ENCODE peak calls at places on chromosome 1, in nine cellular contexts. One of them, this sample, is unnamed.

GRCh38 chr1:56867491-56867890 is 12.9 kb downstream of the C8A start:
- DNase-seq in IMR-90: no peak
- DNase-seq in uterus: no peak
- DNase-seq in CD8-positive, alpha-beta T cell: no peak
- DNase-seq in adrenal gland: no peak
- DNase-seq in AG04450: no peak
- DNase-seq in PC-9: peak; percentile 62
- DNase-seq in A549: no peak
- DNase-seq in Peyer's patch: no peak
- DNase-seq in this sample: no peak

GRCh38 chr1:6805004-6805416 is 19.8 kb downstream of the CAMTA1 start:
- DNase-seq in IMR-90: peak; percentile 13
- DNase-seq in uterus: no peak
- DNase-seq in CD8-positive, alpha-beta T cell: no peak
- DNase-seq in adrenal gland: no peak
- DNase-seq in AG04450: no peak
- DNase-seq in PC-9: no peak
- DNase-seq in A549: no peak
- DNase-seq in Peyer's patch: no peak
- DNase-seq in this sample: no peak

GRCh38 chr1:175208773-175209492 is 16.4 kb upstream of the KIAA0040 start:
- DNase-seq in IMR-90: no peak
- DNase-seq in uterus: no peak
- DNase-seq in CD8-positive, alpha-beta T cell: peak; percentile 73
- DNase-seq in adrenal gland: no peak
- DNase-seq in AG04450: no peak
- DNase-seq in PC-9: no peak
- DNase-seq in A549: no peak
- DNase-seq in Peyer's patch: peak; percentile 83
- DNase-seq in this sample: no peak

GRCh38 chr1:10309240-10310011 is 89.4 kb upstream of the PGD start:
- DNase-seq in IMR-90: no peak
- DNase-seq in uterus: no peak
- DNase-seq in CD8-positive, alpha-beta T cell: no peak
- DNase-seq in adrenal gland: no peak
- DNase-seq in AG04450: no peak
- DNase-seq in PC-9: no peak
- DNase-seq in A549: no peak
- DNase-seq in Peyer's patch: no peak
- DNase-seq in this sample: no peak

GRCh38 chr1:18922319-18922726 is 20.0 kb upstream of the ALDH4A1 start:
- DNase-seq in IMR-90: peak; percentile 85
- DNase-seq in uterus: peak; percentile 92
- DNase-seq in CD8-positive, alpha-beta T cell: no peak
- DNase-seq in adrenal gland: peak; percentile 93
- DNase-seq in AG04450: peak; percentile 61
- DNase-seq in PC-9: peak; percentile 47
- DNase-seq in A549: peak; percentile 57
- DNase-seq in Peyer's patch: peak; percentile 73
- DNase-seq in this sample: no peak

GRCh38 chr1:203427451-203427850 is 48.2 kb upstream of the PRELP start:
- DNase-seq in IMR-90: no peak
- DNase-seq in uterus: no peak
- DNase-seq in CD8-positive, alpha-beta T cell: no peak
- DNase-seq in adrenal gland: no peak
- DNase-seq in AG04450: no peak
- DNase-seq in PC-9: no peak
- DNase-seq in A549: no peak
- DNase-seq in Peyer's patch: no peak
- DNase-seq in this sample: no peak

GRCh38 chr1:101200513-101200912 is 36.3 kb upstream of the S1PR1 start:
- DNase-seq in IMR-90: peak; percentile 93
- DNase-seq in uterus: no peak
- DNase-seq in CD8-positive, alpha-beta T cell: no peak
- DNase-seq in adrenal gland: no peak
- DNase-seq in AG04450: peak; percentile 82
- DNase-seq in PC-9: peak; percentile 61
- DNase-seq in A549: peak; percentile 6
- DNase-seq in Peyer's patch: no peak
- DNase-seq in this sample: peak; percentile 82

GRCh38 chr1:115952547-115952946 is 23.8 kb upstream of the SLC22A15 start:
- DNase-seq in IMR-90: no peak
- DNase-seq in uterus: no peak
- DNase-seq in CD8-positive, alpha-beta T cell: no peak
- DNase-seq in adrenal gland: no peak
- DNase-seq in AG04450: no peak
- DNase-seq in PC-9: peak; percentile 57
- DNase-seq in A549: no peak
- DNase-seq in Peyer's patch: no peak
- DNase-seq in this sample: no peak

GRCh38 chr1:181106479-181106878 is 18.0 kb downstream of the IER5 start:
- DNase-seq in IMR-90: no peak
- DNase-seq in uterus: no peak
- DNase-seq in CD8-positive, alpha-beta T cell: no peak
- DNase-seq in adrenal gland: no peak
- DNase-seq in AG04450: no peak
- DNase-seq in PC-9: no peak
- DNase-seq in A549: no peak
- DNase-seq in Peyer's patch: no peak
- DNase-seq in this sample: no peak

GRCh38 chr1:24042375-24042774 is 62.2 kb upstream of the SRSF10 start:
- DNase-seq in IMR-90: no peak
- DNase-seq in uterus: no peak
- DNase-seq in CD8-positive, alpha-beta T cell: no peak
- DNase-seq in adrenal gland: no peak
- DNase-seq in AG04450: no peak
- DNase-seq in PC-9: no peak
- DNase-seq in A549: no peak
- DNase-seq in Peyer's patch: no peak
- DNase-seq in this sample: no peak

GRCh38 chr1:86471296-86471695 is 2.6 kb downstream of the CLCA1 start:
- DNase-seq in IMR-90: no peak
- DNase-seq in uterus: no peak
- DNase-seq in CD8-positive, alpha-beta T cell: no peak
- DNase-seq in adrenal gland: no peak
- DNase-seq in AG04450: no peak
- DNase-seq in PC-9: no peak
- DNase-seq in A549: no peak
- DNase-seq in Peyer's patch: no peak
- DNase-seq in this sample: no peak

GRCh38 chr1:24195874-24196273 is 8.8 kb upstream of the IFNLR1 start:
- DNase-seq in IMR-90: no peak
- DNase-seq in uterus: no peak
- DNase-seq in CD8-positive, alpha-beta T cell: no peak
- DNase-seq in adrenal gland: no peak
- DNase-seq in AG04450: no peak
- DNase-seq in PC-9: no peak
- DNase-seq in A549: no peak
- DNase-seq in Peyer's patch: peak; percentile 15
- DNase-seq in this sample: peak; percentile 65

GRCh38 chr1:21868482-21868881 is 56.4 kb downstream of the LDLRAD2 start:
- DNase-seq in IMR-90: no peak
- DNase-seq in uterus: no peak
- DNase-seq in CD8-positive, alpha-beta T cell: no peak
- DNase-seq in adrenal gland: no peak
- DNase-seq in AG04450: no peak
- DNase-seq in PC-9: no peak
- DNase-seq in A549: no peak
- DNase-seq in Peyer's patch: no peak
- DNase-seq in this sample: no peak

GRCh38 chr1:208182880-208183279 is 61.3 kb downstream of the PLXNA2 start:
- DNase-seq in IMR-90: no peak
- DNase-seq in uterus: no peak
- DNase-seq in CD8-positive, alpha-beta T cell: no peak
- DNase-seq in adrenal gland: no peak
- DNase-seq in AG04450: no peak
- DNase-seq in PC-9: no peak
- DNase-seq in A549: no peak
- DNase-seq in Peyer's patch: peak; percentile 71
- DNase-seq in this sample: no peak
- H3K27ac ChIP-seq in IMR-90: no peak overlapping the region
- H3K27ac ChIP-seq in uterus: peak overlapping the region; percentile 80
- H3K27ac ChIP-seq in CD8-positive, alpha-beta T cell: no peak overlapping the region
- H3K27ac ChIP-seq in adrenal gland: no peak overlapping the region
- H3K27ac ChIP-seq in AG04450: no peak overlapping the region
- H3K27ac ChIP-seq in PC-9: peak overlapping the region; percentile 72
- H3K27ac ChIP-seq in A549: peak overlapping the region; percentile 69
- H3K27ac ChIP-seq in Peyer's patch: no peak overlapping the region
- H3K27ac ChIP-seq in this sample: peak overlapping the region; percentile 97

DNA sequence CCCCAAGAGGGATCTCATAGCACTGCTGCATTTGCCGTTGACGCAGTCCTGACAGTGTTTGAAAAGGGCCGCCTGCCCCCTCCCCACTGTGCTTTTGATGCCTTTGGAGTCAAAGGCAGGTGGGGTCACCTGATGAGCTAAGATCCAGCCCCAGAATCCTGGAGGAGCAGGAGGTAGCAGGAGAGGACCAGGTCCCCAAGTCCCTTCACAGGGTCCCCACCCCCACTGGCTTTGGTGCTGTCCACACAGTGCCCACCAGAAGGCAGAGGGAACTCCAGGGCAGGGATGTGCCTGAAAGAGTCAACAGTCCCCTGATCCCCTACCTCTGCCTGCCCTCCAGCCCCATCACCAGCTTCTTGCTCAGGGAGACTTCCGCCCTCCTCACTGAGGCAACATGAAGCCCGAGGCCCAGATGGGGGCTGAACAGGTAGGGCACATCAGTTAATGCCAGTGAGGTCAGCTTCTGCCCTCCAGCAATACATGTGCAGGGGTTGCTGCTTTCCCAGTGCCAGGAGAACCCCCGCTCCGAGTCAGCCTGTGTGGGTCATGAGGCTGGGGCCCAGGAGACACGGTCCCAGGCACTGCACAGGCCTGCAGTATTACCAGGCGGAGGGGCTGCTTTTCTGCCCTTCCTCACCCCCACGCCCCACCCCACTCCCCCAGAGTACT is 8.8 kb upstream of the KCNC4 start:
- DNase-seq in IMR-90: no peak
- DNase-seq in uterus: no peak
- DNase-seq in CD8-positive, alpha-beta T cell: no peak
- DNase-seq in adrenal gland: no peak
- DNase-seq in AG04450: no peak
- DNase-seq in PC-9: no peak
- DNase-seq in A549: no peak
- DNase-seq in Peyer's patch: no peak
- DNase-seq in this sample: no peak
- TF ChIP-seq CTCF in IMR-90: no peak
- TF ChIP-seq CTCF in uterus: no peak
- TF ChIP-seq CTCF in CD8-positive, alpha-beta T cell: no peak
- TF ChIP-seq CTCF in adrenal gland: no peak
- TF ChIP-seq CTCF in AG04450: no peak
- TF ChIP-seq CTCF in PC-9: no peak
- TF ChIP-seq CTCF in A549: no peak
- TF ChIP-seq CTCF in Peyer's patch: no peak
- TF ChIP-seq CTCF in this sample: no peak

GRCh38 chr1:41766546-41766945 is 152.2 kb downstream of the HIVEP3 start:
- DNase-seq in IMR-90: no peak
- DNase-seq in uterus: no peak
- DNase-seq in CD8-positive, alpha-beta T cell: no peak
- DNase-seq in adrenal gland: no peak
- DNase-seq in AG04450: no peak
- DNase-seq in PC-9: no peak
- DNase-seq in A549: no peak
- DNase-seq in Peyer's patch: no peak
- DNase-seq in this sample: no peak

GRCh38 chr1:41769068-41769467 is 149.7 kb downstream of the HIVEP3 start:
- DNase-seq in IMR-90: no peak
- DNase-seq in uterus: no peak
- DNase-seq in CD8-positive, alpha-beta T cell: no peak
- DNase-seq in adrenal gland: no peak
- DNase-seq in AG04450: no peak
- DNase-seq in PC-9: no peak
- DNase-seq in A549: no peak
- DNase-seq in Peyer's patch: no peak
- DNase-seq in this sample: no peak

GRCh38 chr1:41767534-41767933 is 151.2 kb downstream of the HIVEP3 start:
- DNase-seq in IMR-90: no peak
- DNase-seq in uterus: peak; percentile 31
- DNase-seq in CD8-positive, alpha-beta T cell: no peak
- DNase-seq in adrenal gland: no peak
- DNase-seq in AG04450: no peak
- DNase-seq in PC-9: no peak
- DNase-seq in A549: no peak
- DNase-seq in Peyer's patch: no peak
- DNase-seq in this sample: peak; percentile 57

GRCh38 chr1:41765109-41765655 is 153.5 kb downstream of the HIVEP3 start:
- DNase-seq in IMR-90: no peak
- DNase-seq in uterus: no peak
- DNase-seq in CD8-positive, alpha-beta T cell: no peak
- DNase-seq in adrenal gland: no peak
- DNase-seq in AG04450: no peak
- DNase-seq in PC-9: no peak
- DNase-seq in A549: no peak
- DNase-seq in Peyer's patch: no peak
- DNase-seq in this sample: no peak

DNA sequence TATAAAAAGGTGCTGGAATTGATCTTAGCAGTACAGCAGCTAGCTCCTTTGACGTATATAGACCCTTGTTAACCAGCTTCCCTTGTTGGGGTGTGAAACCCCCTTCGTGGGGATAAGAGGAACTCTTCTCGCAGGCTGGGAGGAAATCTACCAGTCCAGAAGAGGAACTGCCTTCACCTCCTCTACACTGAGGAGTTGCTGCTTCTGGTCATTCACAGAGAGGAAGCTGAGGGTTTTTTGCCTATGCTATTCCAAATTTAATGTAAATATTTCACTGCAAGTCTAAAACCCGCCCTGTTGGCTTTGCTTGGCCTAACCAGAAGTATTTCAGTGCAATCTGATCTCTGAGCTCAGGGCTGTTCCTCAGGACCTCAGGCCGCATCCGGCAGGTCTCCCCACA is 150.2 kb downstream of the HIVEP3 start:
- DNase-seq in IMR-90: no peak
- DNase-seq in uterus: no peak
- DNase-seq in CD8-positive, alpha-beta T cell: no peak
- DNase-seq in adrenal gland: no peak
- DNase-seq in AG04450: no peak
- DNase-seq in PC-9: no peak
- DNase-seq in A549: no peak
- DNase-seq in Peyer's patch: no peak
- DNase-seq in this sample: no peak
- H3K27ac ChIP-seq in IMR-90: no peak overlapping the region
- H3K27ac ChIP-seq in uterus: no peak overlapping the region
- H3K27ac ChIP-seq in CD8-positive, alpha-beta T cell: no peak overlapping the region
- H3K27ac ChIP-seq in adrenal gland: peak overlapping the region; percentile 43
- H3K27ac ChIP-seq in AG04450: no peak overlapping the region
- H3K27ac ChIP-seq in PC-9: no peak overlapping the region
- H3K27ac ChIP-seq in A549: no peak overlapping the region
- H3K27ac ChIP-seq in Peyer's patch: no peak overlapping the region
- H3K27ac ChIP-seq in this sample: no peak overlapping the region

DNA sequence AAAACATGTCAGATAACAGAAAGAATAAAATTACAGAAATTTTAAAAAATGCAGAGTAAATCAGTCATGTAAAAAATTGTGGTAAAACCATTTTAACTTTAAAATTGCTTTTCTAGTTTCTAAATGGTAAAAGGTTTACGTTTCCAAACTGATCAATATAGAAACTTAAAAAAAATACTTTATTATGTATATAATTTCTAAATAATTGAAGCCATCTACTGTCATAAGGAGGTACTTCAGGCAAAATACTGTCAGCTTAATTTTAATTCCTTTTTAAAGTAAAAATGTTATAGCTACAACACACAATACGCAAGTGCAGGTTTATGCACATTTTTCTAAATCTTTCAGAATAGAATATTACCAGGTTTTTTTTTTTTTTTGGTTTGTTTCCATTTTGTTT is 159.9 kb downstream of the HFM1 start:
- DNase-seq in IMR-90: no peak
- DNase-seq in uterus: no peak
- DNase-seq in CD8-positive, alpha-beta T cell: no peak
- DNase-seq in adrenal gland: no peak
- DNase-seq in AG04450: no peak
- DNase-seq in PC-9: no peak
- DNase-seq in A549: no peak
- DNase-seq in Peyer's patch: no peak
- DNase-seq in this sample: no peak
- TF ChIP-seq CTCF in IMR-90: peak; percentile 3
- TF ChIP-seq CTCF in uterus: no peak
- TF ChIP-seq CTCF in CD8-positive, alpha-beta T cell: no peak
- TF ChIP-seq CTCF in adrenal gland: no peak
- TF ChIP-seq CTCF in AG04450: peak; percentile 22
- TF ChIP-seq CTCF in PC-9: peak; percentile 65
- TF ChIP-seq CTCF in A549: no peak
- TF ChIP-seq CTCF in Peyer's patch: no peak
- TF ChIP-seq CTCF in this sample: no peak